ENCODE peak calls at places on chromosomes 11 and 22, in four cellular contexts. M is GM18507, F is Right ventricle myocardium superior, Y is NCI-H2081. O is an unnamed sample.

GRCh38 chr11:33976351-33977199 is 75.0 kb upstream of the CAPRIN1 start:
- DNase-seq in M (no peak), F (no peak), Y (no peak), O (no peak)

GRCh38 chr11:119015054-119015611 is 3.0 kb downstream of the RPS25 start:
- DNase-seq in M (no peak), F (no peak), Y (no peak), O (no peak)

GRCh38 chr22:33240901-33241300 is 182.7 kb upstream of the SYN3 start:
- DNase-seq in M (no peak), F (no peak), Y (no peak), O (no peak)

GRCh38 chr22:22673099-22673498 is 28.7 kb downstream of the GGTLC2 start:
- DNase-seq in M (no peak), F (no peak), Y (no peak), O (no peak)

GRCh38 chr11:109971184-109971523 is 122.0 kb upstream of the ZC3H12C start:
- DNase-seq in M (no peak), F (no peak), Y (no peak), O (no peak)

GRCh38 chr11:93861808-93862207 is 11.4 kb upstream of the VSTM5 start:
- DNase-seq in M (no peak), F (peak), Y (no peak), O (no peak)

GRCh38 chr11:86150826-86151187 is 81.9 kb upstream of the PICALM start:
- DNase-seq in M (no peak), F (no peak), Y (no peak), O (no peak)

GRCh38 chr11:12274558-12275197 is 102.7 kb upstream of the PARVA start:
- DNase-seq in M (no peak), F (peak), Y (no peak), O (no peak)

GRCh38 chr11:95512682-95513081 is 276.9 kb downstream of the FAM76B start:
- DNase-seq in M (no peak), F (peak), Y (no peak), O (no peak)

GRCh38 chr11:120137187-120137610 is 714 bp downstream of the TRIM29 start:
- DNase-seq in M (no peak), F (no peak), Y (no peak), O (peak)

GRCh38 chr11:63985812-63986155 is 454 bp upstream of the OTUB1 start:
- DNase-seq in M (no peak), F (peak), Y (no peak), O (peak)

GRCh38 chr22:28547132-28547842 is 132.4 kb downstream of the TTC28 start:
- DNase-seq in M (no peak), F (no peak), Y (no peak), O (no peak)

GRCh38 chr22:34801221-34801620 is 264.7 kb upstream of the ISX start:
- DNase-seq in M (no peak), F (no peak), Y (no peak), O (no peak)

GRCh38 chr11:124769804-124770774 is 8.0 kb upstream of the ESAM start:
- DNase-seq in M (no peak), F (no peak), Y (no peak), O (no peak)

GRCh38 chr11:79762271-79762935 is 321.6 kb upstream of the TENM4 start:
- DNase-seq in M (no peak), F (no peak), Y (no peak), O (no peak)

GRCh38 chr11:108239076-108239475 is 16.2 kb downstream of the ATM start:
- DNase-seq in M (no peak), F (no peak), Y (no peak), O (no peak)

GRCh38 chr22:20324139-20324516 is 4.3 kb upstream of the DGCR6L start:
- DNase-seq in M (no peak), F (no peak), Y (no peak), O (no peak)

GRCh38 chr11:11977206-11977938 is 31.1 kb downstream of the DKK3 start:
- DNase-seq in M (no peak), F (peak), Y (no peak), O (no peak)

GRCh38 chr22:17119481-17120202 is 1.5 kb downstream of the TMEM121B start:
- DNase-seq in M (no peak), F (peak), Y (no peak), O (no peak)

GRCh38 chr22:39727541-39727940 is 157.0 kb downstream of the CACNA1I start:
- DNase-seq in M (no peak), F (no peak), Y (no peak), O (no peak)

GRCh38 chr11:91966368-91966767 is 258.2 kb upstream of the FAT3 start:
- DNase-seq in M (no peak), F (no peak), Y (no peak), O (no peak)

GRCh38 chr22:42856179-42856864 is 751 bp downstream of the ARFGAP3 start:
- DNase-seq in M (no peak), F (peak), Y (no peak), O (peak)

GRCh38 chr11:61162092-61162935 is 1.1 kb upstream of the VPS37C start:
- DNase-seq in M (no peak), F (no peak), Y (no peak), O (no peak)

GRCh38 chr22:26805131-26805530 is 147.7 kb downstream of the MIAT start:
- DNase-seq in M (no peak), F (no peak), Y (no peak), O (no peak)

GRCh38 chr11:18704698-18705097 is 6.1 kb downstream of the TMEM86A start:
- DNase-seq in M (no peak), F (peak), Y (no peak), O (no peak)

GRCh38 chr22:38467904-38468760 is at the start of gene KDELR3:
- DNase-seq in M (peak), F (peak), Y (no peak), O (peak)

GRCh38 chr11:2156416-2157182 is 4.4 kb downstream of the INS start:
- DNase-seq in M (peak), F (peak), Y (peak), O (peak)

O was measured in lower lobe of right lung.